ENCODE peak calls at places on chromosomes 2 and 18, in seven cellular contexts. V is A549, Q is mucosa of descending colon, E is mesothelial cell of epicardium, W is GM20000, O is heart right ventricle, N is BJ. I is an unnamed sample.
A peak's percentile ranks its signal among the peaks of the same experiment; 100 is the strongest.

GRCh38 chr2:198143793-198144192 is 339.4 kb downstream of the PLCL1 start:
- DNase-seq in V (no peak), Q (no peak), E (no peak), W (no peak), O (no peak), N (no peak), I (no peak)

GRCh38 chr2:186968277-186968676 is 119.3 kb upstream of the ZSWIM2 start:
- DNase-seq in V (no peak), Q (no peak), E (no peak), W (peak; percentile 33), O (no peak), N (no peak), I (no peak)

GRCh38 chr2:234204480-234204879 is 154.0 kb downstream of the SPP2 start:
- DNase-seq in V (peak; percentile 65), Q (no peak), E (no peak), W (no peak), O (no peak), N (no peak), I (no peak)

GRCh38 chr2:63738019-63738418 is 103.7 kb upstream of the UGP2 start:
- DNase-seq in V (peak; percentile 15), Q (no peak), E (no peak), W (no peak), O (no peak), N (no peak), I (no peak)

GRCh38 chr18:67730884-67731283 is 214.4 kb upstream of the DSEL start:
- DNase-seq in V (peak; percentile 49), Q (no peak), E (no peak), W (no peak), O (no peak), N (peak; percentile 53), I (no peak)

GRCh38 chr2:167258712-167259111 is 370.4 kb downstream of the XIRP2 start:
- DNase-seq in V (no peak), Q (no peak), E (no peak), W (no peak), O (no peak), N (no peak), I (no peak)

GRCh38 chr18:3391704-3392466 is 58.1 kb upstream of the TGIF1 start:
- DNase-seq in V (no peak), Q (no peak), E (no peak), W (no peak), O (no peak), N (peak; percentile 53), I (no peak)

GRCh38 chr18:12659904-12660605 is 2.1 kb upstream of the SPIRE1 start:
- DNase-seq in V (peak; percentile 61), Q (peak; percentile 72), E (peak; percentile 49), W (peak; percentile 68), O (peak; percentile 29), N (no peak), I (peak; percentile 47)

GRCh38 chr2:120390381-120391055 is 44.6 kb downstream of the INHBB start:
- DNase-seq in V (no peak), Q (no peak), E (peak; percentile 27), W (no peak), O (no peak), N (no peak), I (no peak)

GRCh38 chr18:59005266-59005665 is 134.4 kb upstream of the SEC11C start:
- DNase-seq in V (peak; percentile 87), Q (no peak), E (peak; percentile 39), W (no peak), O (peak; percentile 80), N (peak; percentile 59), I (no peak)

GRCh38 chr2:228875152-228875875 is 395.8 kb downstream of the PID1 start:
- DNase-seq in V (no peak), Q (no peak), E (no peak), W (no peak), O (no peak), N (peak; percentile 65), I (no peak)

GRCh38 chr2:135960598-135961551 is 24.6 kb downstream of the DARS1 start:
- DNase-seq in V (no peak), Q (no peak), E (no peak), W (no peak), O (no peak), N (no peak), I (no peak)

GRCh38 chr2:216661051-216661450 is 27.8 kb downstream of the IGFBP2 start:
- DNase-seq in V (no peak), Q (no peak), E (no peak), W (no peak), O (no peak), N (no peak), I (no peak)

GRCh38 chr2:70089220-70089945 is 2.1 kb downstream of the PCBP1 start:
- DNase-seq in V (peak; percentile 39), Q (no peak), E (no peak), W (peak; percentile 22), O (peak; percentile 25), N (no peak), I (peak; percentile 21)

GRCh38 chr2:237861875-237862527 is 2.6 kb downstream of the RAMP1 start:
- DNase-seq in V (peak; percentile 15), Q (no peak), E (no peak), W (no peak), O (no peak), N (no peak), I (no peak)

GRCh38 chr18:9287037-9287436 is 47.5 kb upstream of the TWSG1 start:
- DNase-seq in V (no peak), Q (no peak), E (no peak), W (no peak), O (no peak), N (no peak), I (no peak)

GRCh38 chr2:133200684-133201421 is 367.4 kb downstream of the NCKAP5 start:
- DNase-seq in V (peak; percentile 92), Q (no peak), E (no peak), W (no peak), O (no peak), N (peak; percentile 79), I (no peak)

GRCh38 chr2:29663266-29663665 is 258.1 kb downstream of the ALK start:
- DNase-seq in V (peak; percentile 65), Q (no peak), E (no peak), W (no peak), O (no peak), N (no peak), I (no peak)

GRCh38 chr2:45793564-45793963 is 142.1 kb downstream of the PRKCE start:
- DNase-seq in V (no peak), Q (no peak), E (no peak), W (no peak), O (no peak), N (no peak), I (no peak)

GRCh38 chr2:196315388-196316049 is 144.1 kb upstream of the STK17B start:
- DNase-seq in V (peak; percentile 76), Q (no peak), E (no peak), W (no peak), O (no peak), N (no peak), I (no peak)

GRCh38 chr2:46064396-46064795 is 232.8 kb upstream of the EPAS1 start:
- DNase-seq in V (no peak), Q (no peak), E (no peak), W (no peak), O (no peak), N (no peak), I (no peak)

GRCh38 chr2:221708916-221709315 is 136.8 kb upstream of the EPHA4 start:
- DNase-seq in V (no peak), Q (no peak), E (no peak), W (no peak), O (no peak), N (no peak), I (no peak)

GRCh38 chr2:40450066-40450841 is 1.6 kb downstream of the SLC8A1 start:
- DNase-seq in V (no peak), Q (peak; percentile 23), E (no peak), W (no peak), O (no peak), N (no peak), I (no peak)

GRCh38 chr2:121309801-121310200 is 24.8 kb upstream of the TFCP2L1 start:
- DNase-seq in V (peak; percentile 27), Q (no peak), E (no peak), W (no peak), O (no peak), N (no peak), I (no peak)

GRCh38 chr18:7566244-7566586 is 901 bp upstream of the PTPRM start:
- DNase-seq in V (no peak), Q (no peak), E (no peak), W (no peak), O (no peak), N (no peak), I (no peak)

GRCh38 chr2:27723372-27724144 is 48.0 kb upstream of the MRPL33 start:
- DNase-seq in V (peak; percentile 92), Q (peak; percentile 67), E (peak; percentile 63), W (peak; percentile 65), O (peak; percentile 72), N (no peak), I (peak; percentile 69)

GRCh38 chr2:37917281-37918228 is 7.5 kb upstream of the RMDN2 start:
- DNase-seq in V (no peak), Q (no peak), E (no peak), W (no peak), O (no peak), N (no peak), I (no peak)

DNA sequence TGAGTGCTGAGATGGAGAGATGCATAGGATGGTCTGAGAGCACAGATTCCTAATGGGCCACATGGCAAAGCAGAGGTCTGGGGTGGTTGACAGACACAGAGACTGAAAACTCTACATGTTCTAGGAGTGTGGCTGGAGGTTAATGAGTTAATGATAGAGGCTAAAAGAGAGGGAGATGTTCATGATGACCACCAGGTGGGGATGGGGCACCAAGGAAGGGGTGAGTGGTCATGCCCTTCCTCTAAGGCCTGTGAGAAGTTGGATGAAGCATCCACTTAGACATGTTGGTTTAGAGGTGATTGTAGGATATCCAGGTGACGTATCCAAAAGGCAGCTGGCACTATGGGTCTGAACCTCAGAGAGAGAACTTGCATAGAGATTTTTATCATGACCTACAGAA is 102.1 kb downstream of the LRP2 start:
- DNase-seq in V (peak; percentile 18), Q (no peak), E (no peak), W (no peak), O (no peak), N (no peak), I (no peak)
- TF ChIP-seq CTCF in V (no peak), Q (no peak), E (no peak), W (no peak), O (no peak), N (no peak), I (no peak)

GRCh38 chr2:14134737-14135136 is 497.8 kb upstream of the LRATD1 start:
- DNase-seq in V (no peak), Q (no peak), E (no peak), W (no peak), O (no peak), N (no peak), I (no peak)
- TF ChIP-seq CTCF in V (no peak), Q (no peak), E (no peak), W (no peak), O (no peak), N (no peak), I (no peak)

GRCh38 chr18:35418610-35419009 is 41.5 kb upstream of the ZNF396 start:
- DNase-seq in V (no peak), Q (no peak), E (no peak), W (no peak), O (no peak), N (no peak), I (no peak)
- TF ChIP-seq CTCF in V (no peak), Q (no peak), E (no peak), W (no peak), O (no peak), N (no peak), I (no peak)

GRCh38 chr18:53689886-53690285 is 534.6 kb downstream of the MBD2 start:
- DNase-seq in V (no peak), Q (no peak), E (no peak), W (no peak), O (no peak), N (no peak), I (no peak)

GRCh38 chr18:53682796-53683195 is 541.7 kb downstream of the MBD2 start:
- DNase-seq in V (no peak), Q (no peak), E (no peak), W (no peak), O (no peak), N (no peak), I (no peak)

GRCh38 chr18:53687002-53687401 is 537.5 kb downstream of the MBD2 start:
- DNase-seq in V (no peak), Q (peak; percentile 7), E (no peak), W (no peak), O (no peak), N (no peak), I (no peak)
- TF ChIP-seq CTCF in V (peak; percentile 12), Q (no peak), E (no peak), W (no peak), O (no peak), N (no peak), I (no peak)